ENCODE peak calls at places on chromosomes 12 and 14, in nine cellular contexts. X is HCT116; P is KG1; C is neural crest cell; N is non-pigmented ciliary epithelial cell; T is T-helper 9 cell; I is LoVo; L is T-helper 17 cell; Z is activated T-cell treated with anti-CD3 and anti-CD28 coated beads, Interleukin-2, amount 50 U/mL, for 72 hours. A is an unnamed sample.

GRCh38 chr12:110223777-110224378 is 57.2 kb upstream of the ATP2A2 start:
- DNase-seq in X (no peak), P (no peak), C (no peak), N (no peak), T (no peak), I (no peak), L (no peak), Z (no peak), A (no peak)

GRCh38 chr14:66405158-66405557 is 81.0 kb upstream of the CCDC196 start:
- DNase-seq in X (no peak), P (no peak), C (no peak), N (peak), T (no peak), I (no peak), L (no peak), Z (no peak), A (no peak)

GRCh38 chr12:124159655-124160054 is 135.2 kb upstream of the RFLNA start:
- DNase-seq in X (no peak), P (no peak), C (no peak), N (no peak), T (no peak), I (no peak), L (no peak), Z (no peak), A (no peak)

GRCh38 chr12:43444940-43445564 is 107.0 kb downstream of the ADAMTS20 start:
- DNase-seq in X (peak), P (peak), C (peak), N (peak), T (peak), I (peak), L (peak), Z (peak), A (peak)

GRCh38 chr12:107903377-107904061 is 129.0 kb downstream of the ASCL4 start:
- DNase-seq in X (no peak), P (no peak), C (peak), N (no peak), T (no peak), I (no peak), L (no peak), Z (peak), A (peak)

GRCh38 chr14:99579903-99580570 is 24.0 kb downstream of the CCDC85C start:
- DNase-seq in X (peak), P (no peak), C (no peak), N (no peak), T (no peak), I (peak), L (no peak), Z (no peak), A (no peak)

GRCh38 chr12:123071401-123072304 is 79.2 kb downstream of the PITPNM2 start:
- DNase-seq in X (no peak), P (no peak), C (no peak), N (no peak), T (no peak), I (no peak), L (no peak), Z (no peak), A (no peak)

GRCh38 chr12:39912211-39912980 is 193.5 kb downstream of the SLC2A13 start:
- DNase-seq in X (no peak), P (no peak), C (no peak), N (no peak), T (no peak), I (peak), L (no peak), Z (no peak), A (no peak)

GRCh38 chr14:90671382-90671781 is 144.8 kb downstream of the TTC7B start:
- DNase-seq in X (no peak), P (peak), C (no peak), N (no peak), T (no peak), I (no peak), L (no peak), Z (no peak), A (no peak)

A was measured in activated CD4-positive, alpha-beta T cell treated with anti-CD3 and anti-CD28 coated beads for 36 hours.